ENCODE peak calls at places on chromosomes 4 and X, in four cellular contexts. One of them, this sample, is unnamed.

GRCh38 chrX:69538321-69538876 is 34.3 kb downstream of the NALF2 start:
- DNase-seq in spleen: peak; percentile 91
- DNase-seq in CD8-positive, alpha-beta memory T cell: peak; percentile 51
- DNase-seq in HCT116: peak; percentile 29
- DNase-seq in this sample: peak; percentile 83

GRCh38 chr4:44118971-44119680 is 329.5 kb downstream of the KCTD8 start:
- DNase-seq in spleen: no peak
- DNase-seq in CD8-positive, alpha-beta memory T cell: no peak
- DNase-seq in HCT116: no peak
- DNase-seq in this sample: no peak

GRCh38 chr4:156169011-156169410 is 215.3 kb upstream of the CTSO start:
- DNase-seq in spleen: no peak
- DNase-seq in CD8-positive, alpha-beta memory T cell: no peak
- DNase-seq in HCT116: peak; percentile 19
- DNase-seq in this sample: peak; percentile 35

GRCh38 chr4:78058591-78059523 is 1.7 kb downstream of the FRAS1 start:
- DNase-seq in spleen: peak; percentile 74
- DNase-seq in CD8-positive, alpha-beta memory T cell: no peak
- DNase-seq in HCT116: no peak
- DNase-seq in this sample: peak; percentile 26

GRCh38 chrX:130654409-130654970 is 248.5 kb downstream of the ENOX2 start:
- DNase-seq in spleen: no peak
- DNase-seq in CD8-positive, alpha-beta memory T cell: no peak
- DNase-seq in HCT116: no peak
- DNase-seq in this sample: no peak

GRCh38 chr4:6325791-6326290 is 56.2 kb downstream of the WFS1 start:
- DNase-seq in spleen: no peak
- DNase-seq in CD8-positive, alpha-beta memory T cell: no peak
- DNase-seq in HCT116: no peak
- DNase-seq in this sample: no peak

GRCh38 chrX:134010690-134011089 is 25.3 kb upstream of the GPC3 start:
- DNase-seq in spleen: no peak
- DNase-seq in CD8-positive, alpha-beta memory T cell: no peak
- DNase-seq in HCT116: no peak
- DNase-seq in this sample: no peak

GRCh38 chr4:107037188-107037587 is 1.1 kb upstream of the DKK2 start:
- DNase-seq in spleen: peak; percentile 65
- DNase-seq in CD8-positive, alpha-beta memory T cell: no peak
- DNase-seq in HCT116: no peak
- DNase-seq in this sample: peak; percentile 22

GRCh38 chr4:185019451-185020292 is 1.4 kb downstream of the HELT start:
- DNase-seq in spleen: no peak
- DNase-seq in CD8-positive, alpha-beta memory T cell: no peak
- DNase-seq in HCT116: no peak
- DNase-seq in this sample: no peak

GRCh38 chrX:9352683-9353430 is 112.0 kb upstream of the TBL1X start:
- DNase-seq in spleen: peak; percentile 80
- DNase-seq in CD8-positive, alpha-beta memory T cell: peak; percentile 1
- DNase-seq in HCT116: no peak
- DNase-seq in this sample: no peak

GRCh38 chr4:5784960-5785611 is 74.1 kb downstream of the EVC start:
- DNase-seq in spleen: peak; percentile 17
- DNase-seq in CD8-positive, alpha-beta memory T cell: no peak
- DNase-seq in HCT116: no peak
- DNase-seq in this sample: no peak

GRCh38 chrX:44223150-44223549 is 120.3 kb downstream of the EFHC2 start:
- DNase-seq in spleen: no peak
- DNase-seq in CD8-positive, alpha-beta memory T cell: no peak
- DNase-seq in HCT116: peak; percentile 16
- DNase-seq in this sample: no peak

GRCh38 chrX:48487362-48487785 is 11.4 kb downstream of the FTSJ1 start:
- DNase-seq in spleen: peak; percentile 52
- DNase-seq in CD8-positive, alpha-beta memory T cell: no peak
- DNase-seq in HCT116: peak; percentile 90
- DNase-seq in this sample: no peak

GRCh38 chrX:149470960-149471359 is 34.1 kb downstream of the IDS start:
- DNase-seq in spleen: peak; percentile 90
- DNase-seq in CD8-positive, alpha-beta memory T cell: peak; percentile 49
- DNase-seq in HCT116: peak; percentile 22
- DNase-seq in this sample: peak; percentile 81

GRCh38 chrX:81728622-81729021 is 526.7 kb downstream of the SH3BGRL start:
- DNase-seq in spleen: no peak
- DNase-seq in CD8-positive, alpha-beta memory T cell: no peak
- DNase-seq in HCT116: no peak
- DNase-seq in this sample: no peak
- H3K9me3 ChIP-seq in spleen: peaks cover 59% of the 10 kb centered on the region
- H3K9me3 ChIP-seq in CD8-positive, alpha-beta memory T cell: no peaks in the 10 kb centered on the region
- H3K9me3 ChIP-seq in HCT116: no peaks in the 10 kb centered on the region
- H3K9me3 ChIP-seq in this sample: peaks cover 55% of the 10 kb centered on the region

GRCh38 chrX:39299615-39300014 is 498.4 kb downstream of the MID1IP1 start:
- DNase-seq in spleen: no peak
- DNase-seq in CD8-positive, alpha-beta memory T cell: no peak
- DNase-seq in HCT116: no peak
- DNase-seq in this sample: no peak

GRCh38 chrX:39298821-39299220 is 497.6 kb downstream of the MID1IP1 start:
- DNase-seq in spleen: no peak
- DNase-seq in CD8-positive, alpha-beta memory T cell: no peak
- DNase-seq in HCT116: no peak
- DNase-seq in this sample: no peak

GRCh38 chrX:39302838-39303237 is 501.6 kb downstream of the MID1IP1 start:
- DNase-seq in spleen: no peak
- DNase-seq in CD8-positive, alpha-beta memory T cell: no peak
- DNase-seq in HCT116: no peak
- DNase-seq in this sample: no peak

GRCh38 chrX:39304746-39305145 is 503.5 kb downstream of the MID1IP1 start:
- DNase-seq in spleen: no peak
- DNase-seq in CD8-positive, alpha-beta memory T cell: no peak
- DNase-seq in HCT116: no peak
- DNase-seq in this sample: no peak

GRCh38 chrX:39301041-39301440 is 499.8 kb downstream of the MID1IP1 start:
- DNase-seq in spleen: no peak
- DNase-seq in CD8-positive, alpha-beta memory T cell: no peak
- DNase-seq in HCT116: no peak
- DNase-seq in this sample: no peak
- H3K9me3 ChIP-seq in spleen: peaks cover 21% of the 10 kb centered on the region
- H3K9me3 ChIP-seq in CD8-positive, alpha-beta memory T cell: no peaks in the 10 kb centered on the region
- H3K9me3 ChIP-seq in HCT116: no peaks in the 10 kb centered on the region
- H3K9me3 ChIP-seq in this sample: peaks cover 20% of the 10 kb centered on the region

DNA sequence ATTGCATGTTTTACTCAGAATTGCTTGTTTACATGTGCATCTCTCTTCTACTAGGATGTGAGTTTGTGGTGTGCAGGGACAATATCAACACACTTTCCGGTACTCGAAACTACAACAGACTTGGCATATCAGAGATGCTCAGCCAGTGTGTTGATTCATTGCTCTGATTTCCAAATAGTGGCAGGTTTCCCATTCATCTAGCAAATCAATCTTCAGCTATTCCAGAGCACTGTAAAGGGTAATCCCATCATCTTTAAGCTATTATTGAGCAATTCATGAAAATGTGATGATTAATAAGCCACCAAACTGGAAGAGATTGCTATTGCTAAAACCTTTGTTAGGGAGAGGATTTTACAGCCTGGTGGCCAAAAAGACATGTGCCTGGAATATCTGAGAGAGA is 574.2 kb upstream of the CPEB2 start:
- DNase-seq in spleen: no peak
- DNase-seq in CD8-positive, alpha-beta memory T cell: no peak
- DNase-seq in HCT116: no peak
- DNase-seq in this sample: no peak
- H3K9me3 ChIP-seq in spleen: peaks cover 5% of the 10 kb centered on the region
- H3K9me3 ChIP-seq in CD8-positive, alpha-beta memory T cell: no peaks in the 10 kb centered on the region
- H3K9me3 ChIP-seq in HCT116: peaks cover 16% of the 10 kb centered on the region
- H3K9me3 ChIP-seq in this sample: peaks cover 3% of the 10 kb centered on the region

GRCh38 chrX:790031-790430 is 159.4 kb downstream of the SHOX start:
- DNase-seq in spleen: no peak
- DNase-seq in CD8-positive, alpha-beta memory T cell: no peak
- DNase-seq in HCT116: no peak
- DNase-seq in this sample: no peak

GRCh38 chrX:791479-792034 is 161.0 kb downstream of the SHOX start:
- DNase-seq in spleen: no peak
- DNase-seq in CD8-positive, alpha-beta memory T cell: no peak
- DNase-seq in HCT116: no peak
- DNase-seq in this sample: no peak

GRCh38 chrX:790780-791360 is 160.3 kb downstream of the SHOX start:
- DNase-seq in spleen: no peak
- DNase-seq in CD8-positive, alpha-beta memory T cell: no peak
- DNase-seq in HCT116: no peak
- DNase-seq in this sample: no peak

GRCh38 chrX:793216-793770 is 162.7 kb downstream of the SHOX start:
- DNase-seq in spleen: no peak
- DNase-seq in CD8-positive, alpha-beta memory T cell: no peak
- DNase-seq in HCT116: no peak
- DNase-seq in this sample: no peak

DNA sequence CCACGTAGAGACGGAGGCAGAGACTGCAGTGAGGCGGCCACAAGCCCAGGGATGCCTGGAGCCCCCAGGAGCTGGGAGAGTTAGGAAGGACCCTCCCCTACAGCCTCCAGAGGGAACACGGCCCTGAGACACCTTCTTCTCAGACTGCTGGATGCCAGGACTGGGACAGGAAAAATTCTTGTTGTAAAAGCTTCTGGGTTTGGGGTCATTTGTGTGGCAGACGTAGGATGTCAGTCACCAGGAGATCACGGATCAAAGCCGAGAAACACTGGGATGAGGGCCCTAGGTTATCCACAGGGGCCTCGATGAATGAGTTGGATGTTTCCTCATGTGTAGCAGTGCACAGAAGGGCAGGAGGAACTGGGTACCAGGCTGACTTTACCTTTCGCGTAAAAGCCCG is 163.7 kb downstream of the SHOX start:
- DNase-seq in spleen: no peak
- DNase-seq in CD8-positive, alpha-beta memory T cell: no peak
- DNase-seq in HCT116: no peak
- DNase-seq in this sample: no peak
- H3K9me3 ChIP-seq in spleen: peaks cover 13% of the 10 kb centered on the region
- H3K9me3 ChIP-seq in CD8-positive, alpha-beta memory T cell: no peaks in the 10 kb centered on the region
- H3K9me3 ChIP-seq in HCT116: no peaks in the 10 kb centered on the region
- H3K9me3 ChIP-seq in this sample: peaks cover 6% of the 10 kb centered on the region

GRCh38 chr4:107444-108429 is 16.6 kb upstream of the ZNF718 start:
- DNase-seq in spleen: peak; percentile 65
- DNase-seq in CD8-positive, alpha-beta memory T cell: no peak
- DNase-seq in HCT116: no peak
- DNase-seq in this sample: no peak
- H3K9me3 ChIP-seq in spleen: peaks cover 59% of the 10 kb centered on the region
- H3K9me3 ChIP-seq in CD8-positive, alpha-beta memory T cell: no peaks in the 10 kb centered on the region
- H3K9me3 ChIP-seq in HCT116: peaks cover 6% of the 10 kb centered on the region
- H3K9me3 ChIP-seq in this sample: peaks cover 5% of the 10 kb centered on the region

DNA sequence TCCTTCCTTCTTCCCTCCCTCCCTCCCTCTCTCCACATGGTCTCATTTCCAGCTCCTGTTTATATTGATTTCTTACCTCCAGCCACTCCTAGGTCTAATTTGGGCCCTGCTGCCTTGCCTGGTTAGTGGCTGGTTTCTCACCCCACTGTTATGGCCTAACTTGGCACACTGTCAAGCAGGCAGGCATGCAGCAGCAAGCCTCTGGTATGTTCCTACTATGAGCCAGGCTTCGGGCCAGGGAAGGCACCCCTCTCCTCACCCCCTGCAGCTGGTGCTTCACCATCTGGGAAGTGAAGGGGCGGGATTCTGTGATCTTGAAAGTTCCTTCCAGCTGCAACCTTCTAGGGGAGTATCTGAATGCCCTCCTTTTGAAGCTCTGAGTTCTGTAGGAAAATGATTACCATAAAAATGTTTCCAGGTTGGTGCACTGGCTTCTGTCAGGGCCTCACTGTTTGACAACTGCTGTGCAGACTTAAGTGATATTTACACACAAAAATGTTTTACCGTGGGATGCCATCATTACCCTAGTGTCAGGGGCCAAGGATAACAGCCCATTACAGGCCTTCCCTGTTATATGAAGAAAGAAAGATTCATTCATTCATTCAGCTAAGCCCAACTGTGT is 10.1 kb upstream of the VMA21 start:
- DNase-seq in spleen: no peak
- DNase-seq in CD8-positive, alpha-beta memory T cell: no peak
- DNase-seq in HCT116: no peak
- DNase-seq in this sample: no peak
- H3K9me3 ChIP-seq in spleen: no peaks in the 10 kb centered on the region
- H3K9me3 ChIP-seq in CD8-positive, alpha-beta memory T cell: no peaks in the 10 kb centered on the region
- H3K9me3 ChIP-seq in HCT116: no peaks in the 10 kb centered on the region
- H3K9me3 ChIP-seq in this sample: no peaks in the 10 kb centered on the region

GRCh38 chr4:25221377-25221776 is 12.5 kb upstream of the PI4K2B start:
- DNase-seq in spleen: no peak
- DNase-seq in CD8-positive, alpha-beta memory T cell: no peak
- DNase-seq in HCT116: no peak
- DNase-seq in this sample: no peak

GRCh38 chr4:25229804-25230203 is 4.0 kb upstream of the PI4K2B start:
- DNase-seq in spleen: no peak
- DNase-seq in CD8-positive, alpha-beta memory T cell: no peak
- DNase-seq in HCT116: no peak
- DNase-seq in this sample: no peak

GRCh38 chr4:25223770-25224375 is 10.0 kb upstream of the PI4K2B start:
- DNase-seq in spleen: no peak
- DNase-seq in CD8-positive, alpha-beta memory T cell: no peak
- DNase-seq in HCT116: peak; percentile 57
- DNase-seq in this sample: no peak
- H3K9me3 ChIP-seq in spleen: peaks cover 98% of the 10 kb centered on the region
- H3K9me3 ChIP-seq in CD8-positive, alpha-beta memory T cell: peaks cover 29% of the 10 kb centered on the region
- H3K9me3 ChIP-seq in HCT116: peaks cover 8% of the 10 kb centered on the region
- H3K9me3 ChIP-seq in this sample: peaks cover 69% of the 10 kb centered on the region

DNA sequence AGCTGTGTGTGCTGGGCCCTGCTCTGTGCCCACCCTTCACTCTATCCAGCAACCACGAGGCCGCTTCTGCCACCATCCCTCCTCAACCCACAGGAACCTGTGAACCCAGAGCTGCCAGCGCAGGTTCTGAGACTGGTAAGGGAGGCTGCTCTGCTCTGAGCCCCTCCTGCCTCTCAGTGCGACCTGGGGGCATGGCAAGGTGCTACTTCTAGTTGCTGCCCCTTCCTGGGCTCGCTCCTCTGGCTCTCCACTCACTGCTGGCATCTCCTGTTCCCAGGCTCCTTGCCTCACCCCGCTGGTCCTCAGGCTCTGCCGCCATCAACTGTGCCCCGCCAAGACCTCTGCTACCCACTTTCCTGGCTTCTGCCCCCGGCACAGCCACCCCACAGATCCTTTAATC is 39.3 kb downstream of the RNF212 start:
- DNase-seq in spleen: no peak
- DNase-seq in CD8-positive, alpha-beta memory T cell: no peak
- DNase-seq in HCT116: no peak
- DNase-seq in this sample: no peak
- H3K9me3 ChIP-seq in spleen: no peaks in the 10 kb centered on the region
- H3K9me3 ChIP-seq in CD8-positive, alpha-beta memory T cell: no peaks in the 10 kb centered on the region
- H3K9me3 ChIP-seq in HCT116: no peaks in the 10 kb centered on the region
- H3K9me3 ChIP-seq in this sample: no peaks in the 10 kb centered on the region

GRCh38 chr4:36006226-36006625 is 238.1 kb downstream of the ARAP2 start:
- DNase-seq in spleen: no peak
- DNase-seq in CD8-positive, alpha-beta memory T cell: no peak
- DNase-seq in HCT116: no peak
- DNase-seq in this sample: no peak
- H3K9me3 ChIP-seq in spleen: no peaks in the 10 kb centered on the region
- H3K9me3 ChIP-seq in CD8-positive, alpha-beta memory T cell: no peaks in the 10 kb centered on the region
- H3K9me3 ChIP-seq in HCT116: no peaks in the 10 kb centered on the region
- H3K9me3 ChIP-seq in this sample: peaks cover 4% of the 10 kb centered on the region

DNA sequence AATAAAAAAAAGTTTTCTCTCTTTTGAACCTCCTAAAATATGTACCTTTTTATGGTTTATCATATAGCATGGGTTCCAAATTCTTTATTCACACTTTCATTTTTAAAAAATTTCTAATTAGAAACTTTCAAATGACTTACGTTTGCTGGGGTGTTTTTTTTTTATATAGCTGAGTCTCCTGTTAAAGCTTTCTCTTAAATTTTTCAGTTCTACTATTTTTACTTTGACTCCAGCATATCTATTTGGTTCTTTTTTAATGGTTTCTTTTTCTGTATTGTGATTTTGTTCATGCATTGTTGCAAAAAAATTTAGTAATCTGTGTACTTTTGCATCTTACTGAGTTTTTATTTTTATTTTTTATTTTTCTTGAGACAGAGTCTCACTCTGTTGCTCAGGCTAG is 22.3 kb downstream of the ZNF718 start:
- DNase-seq in spleen: no peak
- DNase-seq in CD8-positive, alpha-beta memory T cell: no peak
- DNase-seq in HCT116: no peak
- DNase-seq in this sample: no peak
- H3K9me3 ChIP-seq in spleen: peaks cover 100% of the 10 kb centered on the region
- H3K9me3 ChIP-seq in CD8-positive, alpha-beta memory T cell: peaks cover 42% of the 10 kb centered on the region
- H3K9me3 ChIP-seq in HCT116: peaks cover 20% of the 10 kb centered on the region
- H3K9me3 ChIP-seq in this sample: peaks cover 96% of the 10 kb centered on the region

This sample was measured in heart right ventricle.